ENCODE peak calls at places on chromosomes 12 and 14, in seven cellular contexts. V, G, Q, L, B, A and E are unnamed samples.

GRCh38 chr12:127650626-127651025 is 616.3 kb upstream of the TMEM132C start:
- DNase-seq in V (no peak), G (no peak), L (no peak), B (no peak), Q (peak; percentile 92), A (no peak), E (no peak)

GRCh38 chr14:101078105-101078891 is 174.8 kb upstream of the RTL1 start:
- DNase-seq in B (no peak), V (peak; percentile 8), G (peak; percentile 66), L (no peak), Q (no peak), A (peak; percentile 1), E (no peak)

GRCh38 chr12:57033428-57033827 is 16.5 kb downstream of the MYO1A start:
- DNase-seq in B (no peak), A (no peak), G (no peak), Q (no peak), V (no peak), L (no peak), E (no peak)

GRCh38 chr14:55802986-55803431 is 223.0 kb downstream of the KTN1 start:
- DNase-seq in B (no peak), G (no peak), V (no peak), A (no peak), L (no peak), Q (no peak), E (no peak)

GRCh38 chr14:69358233-69358963 is 39.7 kb downstream of the ERH start:
- DNase-seq in A (no peak), L (no peak), B (no peak), Q (no peak), G (no peak), V (no peak), E (peak; percentile 38)

GRCh38 chr12:71589478-71589881 is 74.2 kb downstream of the ZFC3H1 start:
- DNase-seq in Q (no peak), G (no peak), B (no peak), V (no peak), A (no peak), L (no peak), E (no peak)

GRCh38 chr12:99486277-99486676 is 161.3 kb upstream of the GARIN6 start:
- DNase-seq in G (no peak), B (no peak), V (no peak), A (no peak), Q (no peak), L (no peak), E (no peak)

GRCh38 chr12:93426406-93426805 is 15.3 kb downstream of the UBE2N start:
- DNase-seq in V (no peak), B (no peak), G (no peak), L (no peak), Q (no peak), A (no peak), E (no peak)

GRCh38 chr14:50999726-51000125 is 55.4 kb upstream of the PYGL start:
- DNase-seq in B (no peak), V (no peak), L (no peak), G (no peak), Q (no peak), A (no peak), E (no peak)

GRCh38 chr12:64806593-64806992 is 17.9 kb upstream of the TBC1D30 start:
- DNase-seq in V (no peak), G (no peak), L (no peak), B (no peak), A (no peak), Q (peak; percentile 48), E (no peak)

GRCh38 chr14:74612346-74613021 is 447 bp upstream of the LTBP2 start:
- DNase-seq in G (no peak), L (peak; percentile 77), Q (peak; percentile 82), V (peak; percentile 91), B (peak; percentile 90), A (peak; percentile 69), E (peak; percentile 93)

GRCh38 chr12:114869091-114869834 is 185.3 kb upstream of the TBX3 start:
- DNase-seq in V (no peak), A (no peak), Q (peak; percentile 90), G (no peak), B (no peak), L (no peak), E (no peak)

GRCh38 chr12:52818376-52818775 is 4.5 kb upstream of the KRT4 start:
- DNase-seq in B (no peak), L (no peak), V (no peak), Q (no peak), G (no peak), A (no peak), E (no peak)

GRCh38 chr14:70655110-70655826 is 13.6 kb downstream of the TTC9 start:
- DNase-seq in A (no peak), Q (no peak), V (peak; percentile 92), B (no peak), G (no peak), L (no peak), E (peak; percentile 79)

GRCh38 chr12:54563787-54564186 is 14.4 kb downstream of the PDE1B start:
- DNase-seq in V (no peak), B (no peak), Q (no peak), L (no peak), A (no peak), G (no peak), E (no peak)

GRCh38 chr12:44544018-44544417 is 332.1 kb downstream of the NELL2 start:
- DNase-seq in B (no peak), Q (no peak), V (no peak), G (no peak), L (no peak), A (no peak), E (peak; percentile 7)

GRCh38 chr14:40417777-40418401 is 985.7 kb upstream of the FBXO33 start:
- DNase-seq in G (no peak), Q (no peak), V (no peak), L (peak; percentile 24), A (no peak), B (no peak), E (peak; percentile 9)

GRCh38 chr12:103423061-103423473 is 72.7 kb downstream of the C12orf42 start:
- DNase-seq in L (peak; percentile 71), A (no peak), B (no peak), G (no peak), Q (no peak), V (no peak), E (no peak)

GRCh38 chr14:51846631-51847488 is 13.6 kb upstream of the GNG2 start:
- DNase-seq in B (peak; percentile 78), V (peak; percentile 93), A (peak; percentile 56), G (no peak), L (peak; percentile 65), Q (peak; percentile 54), E (peak; percentile 79)

GRCh38 chr12:121806556-121807308 is 2.9 kb downstream of the SETD1B start:
- DNase-seq in L (no peak), A (no peak), V (no peak), B (peak; percentile 66), Q (no peak), G (no peak), E (no peak)

GRCh38 chr14:102439556-102439955 is 70.0 kb downstream of the ANKRD9 start:
- DNase-seq in V (no peak), Q (no peak), L (no peak), G (no peak), A (no peak), B (no peak), E (no peak)

GRCh38 chr12:12048714-12049113 is 22.0 kb upstream of the BCL2L14 start:
- DNase-seq in G (no peak), B (no peak), A (no peak), Q (no peak), V (no peak), L (no peak), E (no peak)

DNA sequence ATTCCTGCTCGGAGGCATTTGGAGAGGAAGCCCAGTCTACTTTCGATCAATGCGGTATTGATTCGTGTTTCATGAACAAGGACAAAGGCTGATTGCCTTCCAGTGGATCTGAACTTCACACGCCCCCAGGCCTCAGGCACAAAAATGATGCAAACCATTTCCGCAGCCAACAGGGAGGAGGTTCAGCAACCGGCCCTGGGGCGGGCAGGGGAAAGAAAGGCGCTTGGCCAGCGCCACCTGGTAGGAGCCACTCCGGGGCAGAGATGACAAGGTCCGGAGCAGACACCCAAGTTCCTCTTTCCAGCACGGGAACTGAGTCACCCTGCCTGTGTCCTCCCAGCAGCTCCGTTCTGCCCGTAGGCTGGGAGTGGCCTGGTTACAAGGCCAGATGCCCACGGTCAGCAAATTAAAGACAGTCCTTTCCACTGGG is 136.4 kb downstream of the SCARB1 start:
- DNase-seq in G (no peak), A (peak; percentile 74), V (peak; percentile 78), B (peak; percentile 92), L (peak; percentile 45), Q (peak; percentile 69), E (peak; percentile 22)
- TF ChIP-seq CTCF in G (no peak), A (no peak), V (no peak), B (no peak), L (no peak), Q (no peak), E (no peak)

DNA sequence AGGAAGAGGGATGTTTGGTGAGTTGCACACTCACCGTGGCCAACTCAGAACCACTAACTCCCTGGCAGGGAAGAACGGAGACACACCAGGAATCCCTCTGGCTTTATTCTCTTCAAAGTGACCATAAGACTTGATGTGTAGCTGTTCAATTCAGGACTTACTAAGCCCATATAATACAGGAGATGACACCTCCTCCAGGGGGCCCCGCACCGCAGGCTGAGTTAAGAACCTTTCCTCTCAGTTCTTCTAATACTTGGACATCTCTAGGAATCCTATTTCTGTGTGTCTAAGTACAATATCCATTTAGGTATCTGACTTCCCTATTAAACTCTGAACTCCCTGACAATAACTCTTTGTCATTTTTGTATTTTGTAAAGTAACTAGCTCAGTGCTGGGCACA is 49.5 kb downstream of the DCAF4 start:
- DNase-seq in G (no peak), B (no peak), V (no peak), L (no peak), A (no peak), Q (no peak), E (no peak)
- TF ChIP-seq CTCF in G (no peak), B (no peak), V (no peak), L (no peak), A (no peak), Q (no peak), E (no peak)

DNA sequence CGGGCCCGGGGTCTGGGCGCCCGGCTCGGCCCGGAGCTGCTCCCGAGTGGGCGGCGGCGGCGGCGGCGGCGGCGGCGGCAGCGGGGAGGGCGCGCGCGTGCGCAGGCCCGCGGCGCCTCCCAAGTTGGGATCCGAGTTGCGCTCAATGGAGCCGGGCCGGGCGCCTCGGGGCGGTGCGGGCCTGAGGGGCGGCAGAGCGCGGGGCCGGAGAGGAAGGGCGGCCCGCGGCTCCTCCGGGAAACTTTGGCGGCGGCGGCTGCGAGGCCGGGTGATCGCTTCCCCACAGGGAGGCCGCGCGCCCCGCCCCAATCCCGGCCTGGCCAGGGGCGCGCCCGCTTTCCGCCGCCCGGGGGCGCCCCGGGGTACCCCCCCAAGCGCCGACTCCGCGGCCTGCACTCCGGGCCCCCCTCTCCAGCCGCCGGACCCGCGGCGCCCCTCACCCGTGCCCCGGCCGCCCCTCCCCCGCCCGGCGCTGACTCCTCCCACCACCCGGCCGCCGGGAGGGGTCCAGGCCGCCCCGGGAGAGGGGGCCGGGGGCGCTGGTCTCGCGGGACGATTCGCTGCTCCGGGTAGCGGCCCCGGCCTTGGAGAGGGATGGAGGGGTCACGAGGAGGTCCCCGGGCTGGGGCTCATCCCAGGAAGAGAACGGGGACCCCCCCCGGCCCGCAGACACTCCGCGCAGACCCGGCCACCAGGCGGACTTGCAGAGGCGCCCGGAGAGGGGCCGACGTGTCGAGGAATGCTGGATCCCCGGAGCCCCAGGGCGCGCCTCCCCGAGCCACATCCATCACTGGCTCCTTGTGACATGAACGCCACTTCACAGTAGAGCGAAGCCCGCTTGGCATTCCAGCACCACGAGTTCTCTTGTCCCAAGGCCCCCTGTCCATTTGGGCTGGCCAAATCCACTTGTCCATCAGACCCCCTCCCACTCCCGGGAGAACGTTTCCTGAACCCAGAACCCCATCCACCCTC is at the start of gene RILPL1:
- DNase-seq in B (peak; percentile 83), A (peak; percentile 39), G (no peak), Q (peak; percentile 42), L (peak; percentile 61), V (peak; percentile 64), E (peak; percentile 91)
- TF ChIP-seq CTCF in B (peak; percentile 4), A (no peak), G (no peak), Q (peak; percentile 17), L (peak; percentile 56), V (peak; percentile 22), E (peak; percentile 44)

GRCh38 chr14:85958069-85958468 is 428.1 kb downstream of the FLRT2 start:
- DNase-seq in V (no peak), B (no peak), Q (no peak), G (no peak), L (no peak), A (no peak), E (no peak)
- TF ChIP-seq CTCF in V (no peak), B (no peak), Q (no peak), G (no peak), L (no peak), A (no peak), E (no peak)